ENCODE peak calls at places on chromosomes 4 and X, in six cellular contexts. One of them, this sample, is unnamed.

GRCh38 chr4:117134386-117134785 is 49.0 kb upstream of the TRAM1L1 start:
- DNase-seq in dorsolateral prefrontal cortex: no peak
- DNase-seq in GM13976: peak
- DNase-seq in HFFc6: peak
- DNase-seq in hepatocyte: peak
- DNase-seq in bronchial epithelial cell: peak
- DNase-seq in this sample: no peak

GRCh38 chr4:147709999-147710398 is 21.9 kb upstream of the ARHGAP10 start:
- DNase-seq in bronchial epithelial cell: no peak
- DNase-seq in GM13976: no peak
- DNase-seq in HFFc6: peak
- DNase-seq in dorsolateral prefrontal cortex: no peak
- DNase-seq in hepatocyte: no peak
- DNase-seq in this sample: no peak

GRCh38 chr4:164780839-164781238 is 26.9 kb downstream of the SMIM31 start:
- DNase-seq in GM13976: no peak
- DNase-seq in HFFc6: no peak
- DNase-seq in hepatocyte: no peak
- DNase-seq in dorsolateral prefrontal cortex: no peak
- DNase-seq in bronchial epithelial cell: no peak
- DNase-seq in this sample: no peak

GRCh38 chr4:131499139-131499873 is 1649.8 kb upstream of the PCDH10 start:
- DNase-seq in dorsolateral prefrontal cortex: no peak
- DNase-seq in GM13976: no peak
- DNase-seq in HFFc6: peak
- DNase-seq in hepatocyte: peak
- DNase-seq in bronchial epithelial cell: peak
- DNase-seq in this sample: no peak

GRCh38 chr4:157918036-157918832 is 254.6 kb downstream of the GASK1B start:
- DNase-seq in bronchial epithelial cell: no peak
- DNase-seq in dorsolateral prefrontal cortex: no peak
- DNase-seq in hepatocyte: no peak
- DNase-seq in GM13976: no peak
- DNase-seq in HFFc6: no peak
- DNase-seq in this sample: no peak

GRCh38 chrX:132737743-132738142 is 220.7 kb downstream of the HS6ST2 start:
- DNase-seq in GM13976: no peak
- DNase-seq in dorsolateral prefrontal cortex: no peak
- DNase-seq in hepatocyte: no peak
- DNase-seq in bronchial epithelial cell: peak
- DNase-seq in HFFc6: no peak
- DNase-seq in this sample: no peak

GRCh38 chr4:42671431-42672194 is 14.7 kb upstream of the ATP8A1 start:
- DNase-seq in bronchial epithelial cell: no peak
- DNase-seq in dorsolateral prefrontal cortex: no peak
- DNase-seq in GM13976: no peak
- DNase-seq in HFFc6: no peak
- DNase-seq in hepatocyte: no peak
- DNase-seq in this sample: no peak

GRCh38 chr4:180563977-180564376 is 1679.2 kb upstream of the TENM3 start:
- DNase-seq in hepatocyte: peak
- DNase-seq in dorsolateral prefrontal cortex: no peak
- DNase-seq in GM13976: no peak
- DNase-seq in bronchial epithelial cell: no peak
- DNase-seq in HFFc6: no peak
- DNase-seq in this sample: no peak

GRCh38 chrX:15973941-15974340 is 119.3 kb upstream of the AP1S2 start:
- DNase-seq in GM13976: no peak
- DNase-seq in HFFc6: no peak
- DNase-seq in dorsolateral prefrontal cortex: no peak
- DNase-seq in bronchial epithelial cell: no peak
- DNase-seq in hepatocyte: no peak
- DNase-seq in this sample: no peak

GRCh38 chr4:55781809-55782208 is 37.8 kb upstream of the EXOC1L start:
- DNase-seq in hepatocyte: no peak
- DNase-seq in GM13976: no peak
- DNase-seq in bronchial epithelial cell: no peak
- DNase-seq in dorsolateral prefrontal cortex: no peak
- DNase-seq in HFFc6: no peak
- DNase-seq in this sample: no peak

GRCh38 chr4:2220016-2220620 is 21.8 kb downstream of the HAUS3 start:
- DNase-seq in hepatocyte: peak
- DNase-seq in bronchial epithelial cell: peak
- DNase-seq in HFFc6: peak
- DNase-seq in GM13976: peak
- DNase-seq in dorsolateral prefrontal cortex: peak
- DNase-seq in this sample: peak

GRCh38 chr4:37769590-37769989 is 56.9 kb upstream of the PGM2 start:
- DNase-seq in hepatocyte: no peak
- DNase-seq in bronchial epithelial cell: no peak
- DNase-seq in GM13976: no peak
- DNase-seq in HFFc6: no peak
- DNase-seq in dorsolateral prefrontal cortex: no peak
- DNase-seq in this sample: no peak

GRCh38 chrX:17597836-17598434 is 139.4 kb upstream of the SCML1 start:
- DNase-seq in GM13976: no peak
- DNase-seq in hepatocyte: peak
- DNase-seq in HFFc6: no peak
- DNase-seq in bronchial epithelial cell: no peak
- DNase-seq in dorsolateral prefrontal cortex: no peak
- DNase-seq in this sample: no peak

GRCh38 chrX:24023972-24024664 is 2.9 kb downstream of the KLHL15 start:
- DNase-seq in bronchial epithelial cell: peak
- DNase-seq in GM13976: no peak
- DNase-seq in dorsolateral prefrontal cortex: no peak
- DNase-seq in hepatocyte: peak
- DNase-seq in HFFc6: no peak
- DNase-seq in this sample: no peak

GRCh38 chrX:73944582-73944947 is 359.4 kb upstream of the ZCCHC13 start:
- DNase-seq in GM13976: no peak
- DNase-seq in HFFc6: no peak
- DNase-seq in hepatocyte: peak
- DNase-seq in bronchial epithelial cell: no peak
- DNase-seq in dorsolateral prefrontal cortex: no peak
- DNase-seq in this sample: no peak

GRCh38 chr4:121156822-121157769 is 7.0 kb downstream of the TNIP3 start:
- DNase-seq in hepatocyte: peak
- DNase-seq in bronchial epithelial cell: peak
- DNase-seq in dorsolateral prefrontal cortex: peak
- DNase-seq in HFFc6: no peak
- DNase-seq in GM13976: peak
- DNase-seq in this sample: peak

GRCh38 chr4:128675083-128675482 is 134.4 kb upstream of the JADE1 start:
- DNase-seq in GM13976: peak
- DNase-seq in HFFc6: no peak
- DNase-seq in dorsolateral prefrontal cortex: no peak
- DNase-seq in hepatocyte: no peak
- DNase-seq in bronchial epithelial cell: no peak
- DNase-seq in this sample: no peak
- TF ChIP-seq CTCF in GM13976: no peak
- TF ChIP-seq CTCF in HFFc6: no peak
- TF ChIP-seq CTCF in dorsolateral prefrontal cortex: no peak
- TF ChIP-seq CTCF in hepatocyte: no peak
- TF ChIP-seq CTCF in bronchial epithelial cell: no peak
- TF ChIP-seq CTCF in this sample: no peak

GRCh38 chrX:123454712-123455431 is 270.8 kb downstream of the GRIA3 start:
- DNase-seq in hepatocyte: no peak
- DNase-seq in HFFc6: no peak
- DNase-seq in GM13976: no peak
- DNase-seq in bronchial epithelial cell: no peak
- DNase-seq in dorsolateral prefrontal cortex: no peak
- DNase-seq in this sample: no peak

GRCh38 chrX:123455693-123456092 is 271.6 kb downstream of the GRIA3 start:
- DNase-seq in hepatocyte: no peak
- DNase-seq in HFFc6: no peak
- DNase-seq in bronchial epithelial cell: no peak
- DNase-seq in dorsolateral prefrontal cortex: no peak
- DNase-seq in GM13976: no peak
- DNase-seq in this sample: no peak

DNA sequence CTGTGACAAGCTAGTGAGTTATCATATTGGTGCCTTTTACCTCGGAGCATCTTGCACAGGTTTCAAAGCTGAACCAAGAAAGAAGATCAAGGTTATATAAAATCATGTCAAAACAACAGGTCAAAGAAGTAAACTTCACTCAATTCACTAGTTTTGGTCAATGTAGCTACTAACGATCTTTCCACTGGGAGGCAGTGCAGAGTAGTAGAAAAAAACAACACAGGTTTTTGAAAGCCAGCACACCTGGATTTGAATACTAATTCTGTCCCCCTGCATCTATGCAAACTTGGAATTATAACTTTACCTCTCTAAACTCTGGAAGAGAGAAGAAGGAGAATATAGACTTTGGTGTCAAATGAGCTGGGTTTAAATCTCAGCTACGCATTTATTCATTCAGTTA is 266.1 kb downstream of the GRIA3 start:
- DNase-seq in HFFc6: no peak
- DNase-seq in bronchial epithelial cell: peak
- DNase-seq in dorsolateral prefrontal cortex: no peak
- DNase-seq in GM13976: no peak
- DNase-seq in hepatocyte: peak
- DNase-seq in this sample: no peak
- TF ChIP-seq CTCF in HFFc6: peak
- TF ChIP-seq CTCF in bronchial epithelial cell: peak
- TF ChIP-seq CTCF in dorsolateral prefrontal cortex: no peak
- TF ChIP-seq CTCF in GM13976: peak
- TF ChIP-seq CTCF in hepatocyte: peak
- TF ChIP-seq CTCF in this sample: peak

DNA sequence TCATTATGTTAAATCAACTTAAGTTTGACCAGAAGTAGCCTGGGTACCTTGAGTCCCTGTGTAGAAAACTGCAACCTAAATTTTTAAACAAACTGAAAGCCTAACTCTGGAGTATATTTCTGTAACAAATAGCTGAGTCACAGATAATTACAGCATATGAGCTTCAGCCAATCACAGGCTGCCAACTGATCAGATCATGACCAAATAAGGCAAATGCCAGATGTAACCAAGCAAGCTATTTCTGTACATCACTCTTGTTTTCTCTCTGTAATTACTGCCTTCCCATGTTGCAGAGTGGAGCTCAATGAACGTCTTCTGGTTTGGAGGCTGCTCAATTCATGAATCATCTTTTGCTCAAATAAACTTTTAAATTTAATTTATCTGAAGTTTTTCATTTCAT is 980.9 kb upstream of the DIAPH2 start:
- DNase-seq in dorsolateral prefrontal cortex: no peak
- DNase-seq in hepatocyte: no peak
- DNase-seq in HFFc6: no peak
- DNase-seq in bronchial epithelial cell: peak
- DNase-seq in GM13976: no peak
- DNase-seq in this sample: no peak
- TF ChIP-seq CTCF in dorsolateral prefrontal cortex: no peak
- TF ChIP-seq CTCF in hepatocyte: no peak
- TF ChIP-seq CTCF in HFFc6: no peak
- TF ChIP-seq CTCF in bronchial epithelial cell: no peak
- TF ChIP-seq CTCF in GM13976: no peak
- TF ChIP-seq CTCF in this sample: no peak

DNA sequence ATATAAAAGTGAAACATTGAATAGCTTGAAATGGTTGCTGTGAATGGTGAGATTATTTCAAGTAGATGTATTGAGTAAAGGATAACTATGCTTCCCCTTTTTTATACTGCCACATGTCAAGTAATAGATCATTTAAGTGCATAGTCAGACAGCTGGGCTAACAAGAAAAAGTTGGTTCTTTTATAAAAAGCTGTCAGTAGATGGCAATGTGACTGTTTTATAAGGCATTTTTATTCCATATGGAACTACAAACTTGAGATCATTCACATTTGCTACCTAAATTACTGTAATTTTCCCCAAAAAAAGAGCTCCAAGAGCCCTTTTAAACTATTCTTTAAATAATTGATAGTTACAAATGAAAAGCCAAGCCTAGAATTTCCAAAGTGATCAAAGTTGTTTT is 831.0 kb downstream of the C4orf33 start:
- DNase-seq in bronchial epithelial cell: no peak
- DNase-seq in dorsolateral prefrontal cortex: no peak
- DNase-seq in HFFc6: peak
- DNase-seq in GM13976: no peak
- DNase-seq in hepatocyte: peak
- DNase-seq in this sample: no peak
- TF ChIP-seq CTCF in bronchial epithelial cell: no peak
- TF ChIP-seq CTCF in dorsolateral prefrontal cortex: no peak
- TF ChIP-seq CTCF in HFFc6: peak
- TF ChIP-seq CTCF in GM13976: no peak
- TF ChIP-seq CTCF in hepatocyte: peak
- TF ChIP-seq CTCF in this sample: peak

DNA sequence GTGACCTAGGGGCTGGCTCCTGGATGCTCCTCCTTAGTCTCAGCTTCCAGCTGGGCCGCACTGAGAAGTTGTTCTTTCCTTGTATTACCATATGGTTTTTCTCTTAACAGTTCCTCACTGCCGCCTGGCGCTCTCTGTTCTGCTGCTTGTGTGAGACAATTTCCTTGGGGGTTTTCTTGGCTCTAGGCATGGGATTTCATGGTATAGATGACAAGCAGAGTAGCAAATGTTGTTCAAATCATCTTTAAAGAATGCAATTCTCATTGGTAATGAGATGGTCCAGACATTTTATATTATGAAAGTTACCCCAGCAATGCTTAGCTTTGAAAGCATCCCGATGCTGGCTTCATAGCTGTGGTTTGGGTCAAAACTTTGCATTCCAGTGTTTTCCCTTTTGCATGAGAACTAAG is 37.6 kb downstream of the SEPTIN11 start:
- DNase-seq in hepatocyte: peak
- DNase-seq in GM13976: no peak
- DNase-seq in dorsolateral prefrontal cortex: no peak
- DNase-seq in bronchial epithelial cell: no peak
- DNase-seq in HFFc6: peak
- DNase-seq in this sample: no peak
- TF ChIP-seq CTCF in hepatocyte: no peak
- TF ChIP-seq CTCF in GM13976: no peak
- TF ChIP-seq CTCF in dorsolateral prefrontal cortex: no peak
- TF ChIP-seq CTCF in bronchial epithelial cell: no peak
- TF ChIP-seq CTCF in HFFc6: no peak
- TF ChIP-seq CTCF in this sample: no peak

DNA sequence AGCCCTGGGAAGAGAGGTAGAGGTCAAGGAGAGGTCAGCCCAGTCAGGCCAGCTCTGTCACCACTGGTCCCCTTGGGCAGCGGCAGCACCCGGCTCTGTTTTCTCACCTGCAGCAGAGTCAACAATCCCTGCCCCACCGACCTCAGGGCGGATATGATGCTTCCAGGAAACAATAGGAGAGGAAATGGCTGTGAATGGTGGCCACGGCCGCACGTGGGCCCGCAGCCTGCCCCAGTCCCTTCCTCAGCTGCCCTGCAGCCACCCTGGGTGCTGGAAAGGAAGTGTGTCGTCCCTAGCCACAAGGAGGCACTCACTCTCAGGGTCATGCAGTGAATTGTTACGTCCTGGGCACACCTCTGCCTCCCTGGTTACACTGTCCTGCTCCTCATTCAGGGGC is 92.5 kb upstream of the ENPP6 start:
- DNase-seq in HFFc6: no peak
- DNase-seq in GM13976: peak
- DNase-seq in dorsolateral prefrontal cortex: no peak
- DNase-seq in hepatocyte: no peak
- DNase-seq in bronchial epithelial cell: no peak
- DNase-seq in this sample: no peak
- TF ChIP-seq CTCF in HFFc6: peak
- TF ChIP-seq CTCF in GM13976: peak
- TF ChIP-seq CTCF in dorsolateral prefrontal cortex: no peak
- TF ChIP-seq CTCF in hepatocyte: no peak
- TF ChIP-seq CTCF in bronchial epithelial cell: peak
- TF ChIP-seq CTCF in this sample: no peak

This sample was measured in progenitor cell of endocrine pancreas.